ENCODE peak calls at places on chromosomes 7 and 10, in four cellular contexts. F is mucosa of descending colon, E is AG10803, U is left lung. Y is an unnamed sample.

GRCh38 chr7:112162161-112163020 is 43.8 kb downstream of the DOCK4 start:
- DNase-seq in E (no peak), F (no peak), U (peak; percentile 52), Y (peak; percentile 42)

GRCh38 chr7:83819911-83820310 is 171.0 kb upstream of the SEMA3E start:
- DNase-seq in E (no peak), U (no peak), F (no peak), Y (no peak)

GRCh38 chr10:124094419-124094785 is 1.0 kb upstream of the CHST15 start:
- DNase-seq in F (peak; percentile 36), E (no peak), U (no peak), Y (no peak)

GRCh38 chr7:94115316-94115715 is 111.2 kb upstream of the BET1 start:
- DNase-seq in E (no peak), F (no peak), U (no peak), Y (no peak)

GRCh38 chr7:143316492-143316891 is 581 bp downstream of the CLCN1 start:
- DNase-seq in F (no peak), U (no peak), E (no peak), Y (no peak)

GRCh38 chr7:2811476-2812118 is 32.5 kb downstream of the GNA12 start:
- DNase-seq in U (peak; percentile 55), F (no peak), E (no peak), Y (no peak)

GRCh38 chr10:6237189-6237496 is 34.4 kb downstream of the PFKFB3 start:
- DNase-seq in U (no peak), F (no peak), E (no peak), Y (no peak)

GRCh38 chr10:29590598-29591415 is 44.0 kb downstream of the SVIL start:
- DNase-seq in F (peak; percentile 37), U (no peak), E (peak; percentile 86), Y (no peak)

GRCh38 chr7:51276091-51276605 is 40.5 kb downstream of the COBL start:
- DNase-seq in U (no peak), E (no peak), F (no peak), Y (no peak)

GRCh38 chr10:2990764-2991163 is 76.6 kb upstream of the PFKP start:
- DNase-seq in F (no peak), E (no peak), U (no peak), Y (no peak)

GRCh38 chr10:27628631-27629030 is 117.0 kb downstream of the MKX start:
- DNase-seq in E (peak; percentile 91), U (no peak), F (no peak), Y (no peak)

GRCh38 chr10:58209669-58210068 is 58.0 kb downstream of the IPMK start:
- DNase-seq in F (peak; percentile 23), U (peak; percentile 41), E (peak; percentile 3), Y (peak; percentile 51)

GRCh38 chr7:40810274-40810673 is 675.5 kb downstream of the SUGCT start:
- DNase-seq in E (peak; percentile 82), F (no peak), U (no peak), Y (no peak)

GRCh38 chr7:371779-372545 is 82.0 kb downstream of the FOXL3 start:
- DNase-seq in U (peak; percentile 24), E (no peak), F (no peak), Y (peak; percentile 11)

GRCh38 chr7:47301657-47302295 is 280.1 kb downstream of the TNS3 start:
- DNase-seq in E (peak; percentile 14), U (no peak), F (no peak), Y (no peak)

GRCh38 chr10:12628964-12629766 is 279.8 kb downstream of the CAMK1D start:
- DNase-seq in F (peak; percentile 66), E (no peak), U (no peak), Y (no peak)

GRCh38 chr7:123749537-123749857 is 694 bp upstream of the WASL start:
- DNase-seq in E (peak; percentile 64), U (no peak), F (no peak), Y (no peak)

GRCh38 chr10:73446926-73447325 is 13.6 kb upstream of the MSS51 start:
- DNase-seq in E (no peak), F (no peak), U (no peak), Y (no peak)

GRCh38 chr10:43214956-43215561 is 51.8 kb downstream of the RASGEF1A start:
- DNase-seq in F (no peak), U (no peak), E (no peak), Y (no peak)

GRCh38 chr7:43873300-43873699 is 4.0 kb upstream of the MRPS24 start:
- DNase-seq in E (peak; percentile 86), U (peak; percentile 44), F (peak; percentile 75), Y (peak; percentile 46)

GRCh38 chr10:82038587-82038986 is 163.6 kb downstream of the NRG3 start:
- DNase-seq in F (no peak), U (no peak), E (no peak), Y (no peak)

GRCh38 chr7:153604-154003 is 38.8 kb upstream of the FAM20C start:
- DNase-seq in U (no peak), E (no peak), F (no peak), Y (no peak)

GRCh38 chr7:67423058-67423457 is 426.4 kb downstream of the TYW1 start:
- DNase-seq in U (no peak), E (no peak), F (no peak), Y (no peak)

GRCh38 chr10:21525367-21526183 is at the start of gene SKIDA1:
- DNase-seq in E (peak; percentile 89), F (peak; percentile 82), U (peak; percentile 90), Y (peak; percentile 89)

GRCh38 chr10:62045765-62046521 is 144.4 kb downstream of the ARID5B start:
- DNase-seq in E (peak; percentile 92), F (no peak), U (no peak), Y (no peak)

GRCh38 chr10:70435241-70436085 is 6.0 kb downstream of the NODAL start:
- DNase-seq in F (no peak), E (no peak), U (no peak), Y (no peak)

GRCh38 chr7:148699024-148699771 is 495 bp downstream of the CUL1 start:
- DNase-seq in F (peak; percentile 44), E (peak; percentile 54), U (peak; percentile 55), Y (peak; percentile 61)

GRCh38 chr7:148242271-148242801 is 348.2 kb upstream of the C7orf33 start:
- DNase-seq in F (peak; percentile 69), U (no peak), E (peak; percentile 46), Y (no peak)

DNA sequence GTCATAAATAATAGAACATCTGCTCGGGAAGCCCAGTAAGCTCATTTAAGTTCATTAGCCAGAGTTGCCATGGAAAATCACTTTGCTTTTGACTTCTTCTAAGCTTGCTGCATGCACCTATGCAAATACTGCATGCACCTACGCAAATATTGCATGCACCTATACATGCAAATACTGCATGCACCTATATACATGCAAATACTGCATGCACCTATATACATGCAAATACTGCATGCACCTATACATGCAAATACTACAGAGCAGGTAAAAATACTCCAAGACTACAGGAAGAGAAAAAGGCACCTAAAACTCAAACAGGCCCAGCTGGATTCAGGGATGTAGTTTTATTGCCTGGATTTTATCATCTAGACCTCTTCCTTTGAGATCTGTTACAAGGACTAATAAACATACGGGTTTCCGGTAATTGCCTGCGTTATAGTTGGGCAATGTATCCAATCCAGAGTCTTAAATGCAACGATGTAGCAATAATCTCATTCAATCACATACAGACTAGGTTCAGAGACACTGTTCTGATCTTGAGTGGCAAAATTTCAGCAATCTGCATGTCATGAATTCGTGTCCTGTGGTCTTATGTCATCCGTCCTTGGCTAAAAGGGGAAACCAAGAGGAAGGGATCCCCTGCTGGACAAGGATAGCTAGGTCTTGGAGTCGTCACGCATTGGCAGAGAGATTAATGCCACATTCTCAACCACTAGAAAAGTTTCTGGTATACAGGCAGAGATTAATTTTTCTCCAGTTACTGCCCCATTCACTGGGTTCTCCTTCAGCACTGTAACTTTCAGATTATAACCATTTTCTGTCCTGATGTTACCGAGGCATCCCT is 1060.8 kb upstream of the AUTS2 start:
- DNase-seq in F (no peak), E (no peak), U (no peak), Y (no peak)
- TF ChIP-seq CTCF in F (no peak), E (no peak), U (no peak), Y (no peak)

GRCh38 chr10:125161570-125162139 is 1.3 kb upstream of the CTBP2 start:
- DNase-seq in F (peak; percentile 34), E (peak; percentile 77), U (no peak), Y (no peak)
- TF ChIP-seq CTCF in F (peak; percentile 23), E (peak; percentile 50), U (no peak), Y (no peak)

GRCh38 chr7:96354881-96355280 is 33.0 kb upstream of the SLC25A13 start:
- DNase-seq in U (no peak), F (no peak), E (no peak), Y (no peak)

GRCh38 chr7:96346291-96346953 is 24.5 kb upstream of the SLC25A13 start:
- DNase-seq in E (no peak), U (no peak), F (no peak), Y (no peak)

GRCh38 chr7:96344236-96344635 is 22.3 kb upstream of the SLC25A13 start:
- DNase-seq in U (no peak), F (no peak), E (no peak), Y (no peak)

GRCh38 chr7:96347471-96347870 is 25.6 kb upstream of the SLC25A13 start:
- DNase-seq in U (no peak), F (no peak), E (no peak), Y (no peak)

DNA sequence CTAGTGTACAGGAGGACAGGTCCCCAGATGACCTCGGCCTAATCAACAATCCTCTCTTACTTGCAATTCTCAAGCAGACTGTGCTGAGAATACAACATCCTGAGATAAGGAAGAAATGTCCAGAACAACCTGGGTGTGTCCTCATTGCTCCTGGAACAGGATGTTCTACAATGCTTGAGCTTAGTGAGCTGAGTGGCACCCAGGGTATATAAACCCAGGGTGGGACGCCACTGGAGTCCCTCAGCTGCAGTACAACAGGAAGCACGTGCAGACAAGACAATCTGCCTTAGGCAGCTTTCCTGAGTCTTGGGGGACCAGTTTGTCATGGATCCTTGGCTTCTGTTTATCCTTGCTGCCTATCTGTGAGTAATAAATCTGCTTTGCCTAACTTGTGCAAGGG is 27.7 kb upstream of the SLC25A13 start:
- DNase-seq in E (no peak), U (no peak), F (peak; percentile 79), Y (peak; percentile 25)
- TF ChIP-seq CTCF in E (no peak), U (no peak), F (no peak), Y (no peak)

GRCh38 chr10:93039721-93040120 is 20.9 kb upstream of the CYP26C1 start:
- DNase-seq in U (no peak), E (peak; percentile 52), F (peak; percentile 49), Y (no peak)
- TF ChIP-seq CTCF in U (peak; percentile 29), E (peak; percentile 91), F (peak; percentile 17), Y (peak; percentile 32)

Y was measured in left ventricle myocardium inferior.